ENCODE peak calls at places on chromosomes 4 and X, in five cellular contexts. C is spleen, X is fibroblast of pulmonary artery, I is fibroblast of mammary gland, O is left lung. U is an unnamed sample.

GRCh38 chr4:122920473-122920872 is 1.9 kb downstream of the NUDT6 start:
- DNase-seq in I (no peak), X (no peak), C (no peak), O (no peak), U (no peak)

GRCh38 chr4:38306482-38307071 is 346.4 kb downstream of the PTTG2 start:
- DNase-seq in C (no peak), I (no peak), O (no peak), X (no peak), U (no peak)

GRCh38 chrX:68647156-68647957 is at the start of gene STARD8:
- DNase-seq in I (peak), O (peak), C (no peak), X (peak), U (no peak)

GRCh38 chr4:60884545-60884944 is 315.6 kb upstream of the ADGRL3 start:
- DNase-seq in O (no peak), C (no peak), I (no peak), X (peak), U (peak)

GRCh38 chrX:54093159-54093558 is 48.9 kb upstream of the PHF8 start:
- DNase-seq in X (peak), O (no peak), C (no peak), I (peak), U (no peak)

GRCh38 chrX:129823115-129823514 is 20.6 kb downstream of the ZDHHC9 start:
- DNase-seq in I (peak), C (no peak), O (no peak), X (peak), U (no peak)

GRCh38 chrX:47797084-47797483 is 39.6 kb upstream of the ZNF81 start:
- DNase-seq in O (no peak), I (no peak), X (no peak), C (no peak), U (no peak)

GRCh38 chr4:6839579-6839978 is 57.1 kb downstream of the KIAA0232 start:
- DNase-seq in X (no peak), C (no peak), O (no peak), I (no peak), U (no peak)

GRCh38 chr4:8528713-8529112 is 51.5 kb upstream of the GPR78 start:
- DNase-seq in O (no peak), X (peak), I (peak), C (no peak), U (peak)

GRCh38 chr4:105708376-105709080 is at the start of the genes GSTCD and INTS12:
- DNase-seq in X (peak), O (peak), I (peak), C (peak), U (peak)

GRCh38 chr4:82792912-82793649 is 5.5 kb downstream of the SCD5 start:
- DNase-seq in C (no peak), O (no peak), X (no peak), I (no peak), U (no peak)

GRCh38 chr4:174283507-174284180 is at the start of the genes CEP44 and FBXO8:
- DNase-seq in I (peak), O (peak), X (peak), C (peak), U (peak)

GRCh38 chr4:86834901-86835300 is 14.3 kb downstream of the SLC10A6 start:
- DNase-seq in O (no peak), I (peak), C (no peak), X (no peak), U (no peak)

GRCh38 chr4:61212788-61213187 is 12.7 kb downstream of the ADGRL3 start:
- DNase-seq in C (no peak), O (no peak), X (no peak), I (no peak), U (no peak)

GRCh38 chrX:115650916-115651315 is 89.9 kb downstream of the PLS3 start:
- DNase-seq in X (peak), O (no peak), C (peak), I (peak), U (no peak)

GRCh38 chr4:162535121-162535520 is 371.3 kb upstream of the FSTL5 start:
- DNase-seq in X (no peak), O (no peak), I (no peak), C (no peak), U (no peak)

GRCh38 chr4:108072300-108072699 is 82.6 kb downstream of the HADH start:
- DNase-seq in O (no peak), C (no peak), I (no peak), X (no peak), U (no peak)

GRCh38 chrX:136386173-136386572 is 85.4 kb downstream of the ADGRG4 start:
- DNase-seq in I (no peak), X (no peak), O (no peak), C (no peak), U (no peak)

GRCh38 chr4:169492436-169493163 is 119.8 kb downstream of the NEK1 start:
- DNase-seq in X (peak), C (no peak), I (peak), O (no peak), U (peak)

GRCh38 chrX:153411988-153412574 is 809 bp downstream of the ZFP92 start:
- DNase-seq in C (peak), I (no peak), O (no peak), X (no peak), U (no peak)

DNA sequence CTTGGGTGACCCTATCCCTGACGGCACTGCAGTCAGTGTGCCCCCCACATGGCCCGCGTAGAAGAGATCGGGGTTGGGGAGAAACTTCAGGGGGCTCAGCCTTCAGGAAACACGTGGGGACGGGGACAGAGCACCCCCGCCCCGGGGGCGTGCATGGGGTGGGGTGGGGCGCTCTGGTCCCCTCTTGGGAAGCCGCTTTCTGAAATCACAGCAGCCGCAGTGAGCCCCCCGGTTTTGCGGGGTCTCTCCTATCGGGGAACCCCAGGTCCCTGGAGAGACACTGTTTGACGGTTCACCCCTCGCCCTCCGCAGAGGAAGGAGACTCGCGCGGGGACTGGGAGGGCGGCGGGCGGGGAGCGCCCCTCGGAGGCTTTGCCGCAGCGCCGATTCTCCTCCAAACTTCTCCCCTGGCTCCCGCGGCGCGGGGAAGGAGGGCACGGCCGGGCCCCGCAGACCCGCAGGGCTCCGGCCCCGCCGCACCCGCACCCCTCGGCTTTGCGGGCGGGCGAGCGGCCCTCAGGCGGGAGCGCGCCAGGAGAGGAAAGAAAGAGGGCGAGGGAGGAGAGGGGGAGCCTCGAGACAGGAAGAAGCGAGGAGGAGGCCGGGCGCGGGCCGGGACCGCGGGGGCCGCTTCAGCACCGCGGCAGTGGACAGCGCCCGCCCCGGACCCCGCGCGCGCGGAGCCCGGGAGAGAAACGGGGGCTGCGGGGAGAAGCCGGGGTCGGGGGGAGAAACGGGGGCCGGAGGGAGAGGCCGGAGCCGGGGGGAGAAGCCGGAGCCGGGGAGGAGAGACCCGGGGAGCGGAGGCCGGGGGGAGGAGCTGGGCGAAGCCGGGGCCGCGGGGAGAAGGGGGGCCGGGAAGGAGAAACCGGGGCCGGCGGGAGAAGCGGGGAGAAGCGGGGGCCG is 613 bp downstream of the CPLX1 start:
- DNase-seq in X (peak), O (peak), I (peak), C (peak), U (no peak)
- H3K4me3 ChIP-seq in X (peak), O (peak), I (no peak), C (peak), U (peak)

DNA sequence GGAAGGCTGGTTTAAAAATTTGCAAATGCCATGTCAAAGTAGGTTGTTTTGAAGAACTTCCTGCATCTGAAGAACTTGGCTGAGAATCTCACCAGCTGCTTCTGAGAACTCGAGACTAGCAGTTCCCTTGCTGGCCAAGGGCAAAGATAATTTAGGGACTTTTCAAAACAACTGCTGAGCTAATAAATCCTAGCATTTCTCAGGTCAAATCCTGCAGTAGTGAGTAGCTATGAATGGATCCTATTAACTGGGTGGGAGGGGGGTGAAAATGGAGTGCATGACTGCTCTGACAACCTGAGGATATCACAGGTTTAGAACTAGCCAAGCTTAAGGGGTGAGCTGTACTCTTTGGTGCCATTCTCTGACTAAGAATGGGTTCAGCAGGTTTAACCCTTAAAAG is 128.4 kb upstream of the GALNT7 start:
- DNase-seq in I (no peak), O (no peak), X (peak), C (no peak), U (peak)
- H3K4me3 ChIP-seq in I (no peak), O (no peak), X (no peak), C (no peak), U (no peak)

GRCh38 chrX:154818916-154819770 is 13.9 kb upstream of the MPP1 start:
- DNase-seq in X (no peak), I (no peak), O (no peak), C (no peak), U (no peak)
- H3K4me3 ChIP-seq in X (no peak), I (no peak), O (no peak), C (no peak), U (no peak)

DNA sequence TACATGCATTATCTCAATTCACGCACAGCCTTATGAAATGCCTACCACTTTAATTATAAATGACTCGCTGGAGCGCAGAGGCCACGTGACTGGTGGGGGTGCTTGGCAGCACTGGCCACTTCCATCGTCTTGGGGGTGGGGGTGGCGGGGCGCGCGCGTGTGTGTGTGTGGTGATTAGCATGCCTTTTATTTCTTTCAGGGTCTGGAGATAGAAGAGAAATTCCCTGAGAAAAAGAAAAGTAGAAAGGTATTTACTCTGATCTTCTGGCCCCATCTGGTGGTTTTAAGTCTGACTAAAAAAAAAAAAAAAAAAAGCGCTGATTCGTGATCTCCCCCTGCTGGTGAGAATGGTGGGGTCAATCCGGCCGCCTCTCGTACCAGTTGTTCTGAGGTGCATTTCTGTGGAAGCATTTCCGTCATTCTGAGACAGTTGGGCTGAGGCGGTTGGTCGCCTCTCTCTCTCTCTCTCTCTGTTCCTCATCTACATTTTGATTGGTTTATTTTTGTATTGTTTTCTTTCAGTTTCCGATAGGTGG is at the start of gene CCNB3:
- DNase-seq in O (peak), X (peak), C (peak), I (peak), U (peak)
- H3K4me3 ChIP-seq in O (peak), X (peak), C (peak), I (peak), U (peak)

DNA sequence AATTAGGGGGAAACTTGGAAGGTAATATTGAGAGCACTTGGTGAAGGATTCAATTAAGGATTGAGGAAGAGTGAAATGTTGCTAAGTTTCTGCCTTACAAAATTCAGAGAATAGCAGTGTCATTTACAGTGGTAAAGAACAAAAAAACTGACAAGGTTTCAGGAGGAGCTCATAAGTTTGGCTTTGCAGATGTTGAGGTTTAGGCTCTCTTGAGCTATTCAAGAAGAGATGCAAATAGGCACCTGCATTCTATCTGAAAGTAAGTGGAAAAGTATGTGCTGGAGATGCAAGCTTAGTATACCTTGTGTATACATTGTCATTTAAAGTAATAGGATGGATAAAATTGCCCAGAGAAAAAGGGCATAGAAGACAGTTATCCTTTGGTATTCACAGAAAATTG is 22.3 kb upstream of the EMCN start:
- DNase-seq in X (no peak), I (no peak), O (no peak), C (no peak), U (no peak)
- H3K4me3 ChIP-seq in X (no peak), I (no peak), O (no peak), C (no peak), U (no peak)

GRCh38 chrX:140764401-140764919 is 54.9 kb downstream of the LINC00632 start:
- DNase-seq in X (peak), O (peak), C (no peak), I (peak), U (no peak)

GRCh38 chrX:140767646-140768045 is 58.1 kb downstream of the LINC00632 start:
- DNase-seq in C (no peak), X (peak), O (no peak), I (peak), U (no peak)

GRCh38 chrX:140766024-140766611 is 56.6 kb downstream of the LINC00632 start:
- DNase-seq in X (peak), C (no peak), I (peak), O (no peak), U (no peak)

GRCh38 chrX:140762061-140762460 is 52.5 kb downstream of the LINC00632 start:
- DNase-seq in O (no peak), X (peak), C (no peak), I (peak), U (no peak)

GRCh38 chrX:140765043-140765784 is 55.7 kb downstream of the LINC00632 start:
- DNase-seq in O (no peak), I (peak), C (no peak), X (peak), U (no peak)
- H3K4me3 ChIP-seq in O (peak), I (peak), C (peak), X (peak), U (peak)

GRCh38 chr4:144658015-144658567 is 12.1 kb downstream of the HHIP start:
- DNase-seq in O (no peak), X (no peak), C (no peak), I (no peak), U (no peak)
- H3K4me3 ChIP-seq in O (no peak), X (no peak), C (no peak), I (no peak), U (no peak)

DNA sequence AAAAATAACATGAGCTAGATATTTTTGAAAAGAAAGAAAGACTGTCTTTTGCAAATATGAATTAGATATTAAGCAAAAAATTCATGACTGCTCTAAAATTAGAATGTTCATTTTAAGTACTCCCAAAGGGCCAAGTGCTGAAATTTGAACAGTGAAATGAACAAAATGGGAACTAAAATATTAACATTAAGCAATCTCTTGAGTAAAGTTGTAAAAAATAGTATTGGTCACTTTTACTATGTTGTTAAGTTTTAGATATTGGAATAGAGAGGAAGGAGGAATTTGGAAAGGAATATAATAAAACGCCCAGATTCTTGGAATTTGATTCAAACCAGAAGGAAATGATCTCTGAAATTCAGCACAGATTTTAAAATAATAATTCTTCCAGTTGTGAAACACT is 125.9 kb upstream of the ANK2 start:
- DNase-seq in O (no peak), X (no peak), I (no peak), C (no peak), U (no peak)
- H3K4me3 ChIP-seq in O (no peak), X (no peak), I (no peak), C (no peak), U (no peak)

GRCh38 chrX:51334276-51334675 is 1.7 kb downstream of the NUDT10 start:
- DNase-seq in O (no peak), I (peak), X (no peak), C (no peak), U (no peak)

GRCh38 chrX:51336584-51336983 is 4.0 kb downstream of the NUDT10 start:
- DNase-seq in C (no peak), X (peak), O (no peak), I (peak), U (no peak)

DNA sequence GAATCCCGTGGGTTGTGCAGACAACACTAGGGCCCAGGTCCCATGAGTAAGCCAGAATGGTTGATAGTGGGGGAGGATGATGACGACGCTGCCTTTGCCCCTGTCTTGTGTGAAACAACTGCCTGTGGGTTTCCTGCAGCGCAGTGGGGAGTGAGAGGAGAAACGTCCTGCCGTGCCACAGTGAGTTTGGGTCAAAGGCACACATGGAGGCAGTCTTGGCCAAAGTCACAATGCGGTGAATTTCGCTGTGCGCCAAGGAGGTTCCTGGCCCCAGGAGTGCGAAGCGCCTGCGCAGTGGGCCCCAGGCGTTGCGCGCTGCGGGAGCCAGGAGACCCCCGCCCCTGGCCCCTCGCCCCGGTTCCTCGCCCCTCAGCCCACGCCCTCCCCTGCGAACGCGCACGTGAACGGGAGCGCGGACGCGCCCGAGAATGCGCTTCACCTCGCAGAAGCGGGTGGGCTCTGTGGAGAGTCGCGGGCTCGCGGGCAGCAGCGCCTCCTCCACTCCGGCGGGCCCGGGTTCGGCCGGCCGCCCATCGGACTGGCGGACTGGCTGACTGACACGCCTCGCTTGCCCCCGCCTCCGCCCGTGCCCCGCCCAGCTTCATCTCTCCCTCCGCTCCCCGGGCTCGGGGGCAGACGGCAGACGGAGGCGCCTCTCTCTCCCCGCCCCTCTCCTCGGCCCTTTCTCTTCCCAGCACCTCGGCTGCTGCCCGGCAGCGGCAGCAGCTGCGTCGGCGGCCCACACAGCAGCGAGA is at the start of gene NUDT10:
- DNase-seq in C (peak), I (peak), O (peak), X (peak), U (no peak)
- H3K4me3 ChIP-seq in C (peak), I (peak), O (peak), X (peak), U (peak)

GRCh38 chr4:13705521-13706035 is 78.1 kb upstream of the BOD1L1 start:
- DNase-seq in C (no peak), O (peak), I (no peak), X (no peak), U (no peak)

GRCh38 chr4:13704761-13705160 is 77.2 kb upstream of the BOD1L1 start:
- DNase-seq in C (no peak), X (no peak), I (no peak), O (no peak), U (no peak)

GRCh38 chr4:13704020-13704419 is 76.5 kb upstream of the BOD1L1 start:
- DNase-seq in C (no peak), O (no peak), I (no peak), X (no peak), U (no peak)

GRCh38 chr4:13706716-13707115 is 79.2 kb upstream of the BOD1L1 start:
- DNase-seq in X (no peak), C (no peak), I (no peak), O (no peak), U (no peak)

GRCh38 chr4:13706130-13706529 is 78.6 kb upstream of the BOD1L1 start:
- DNase-seq in I (peak), X (no peak), O (no peak), C (no peak), U (no peak)
- H3K4me3 ChIP-seq in I (no peak), X (no peak), O (no peak), C (no peak), U (no peak)

U was measured in skeletal muscle cell.